ENCODE peak calls at places on chromosomes 2 and 18, in six cellular contexts. G is mesendoderm, E is IMR-90, Z is mesenchymal stem cell, K is H1, Y is trophoblast cell. F is an unnamed sample.

GRCh38 chr2:67037655-67038054 is 359.5 kb upstream of the ETAA1 start:
- DNase-seq in G (no peak), E (no peak), Z (no peak), K (no peak), Y (no peak), F (no peak)

GRCh38 chr18:50748243-50749229 is 71.3 kb downstream of the MRO start:
- DNase-seq in G (peak; percentile 89), E (no peak), Z (no peak), K (peak; percentile 49), Y (no peak), F (peak; percentile 56)

GRCh38 chr18:22314406-22314805 is 103.3 kb downstream of the CTAGE1 start:
- DNase-seq in G (peak; percentile 51), E (peak; percentile 97), Z (peak; percentile 88), K (no peak), Y (no peak), F (no peak)

GRCh38 chr2:10508038-10508437 is 59.9 kb upstream of the ODC1 start:
- DNase-seq in G (no peak), E (no peak), Z (no peak), K (no peak), Y (no peak), F (no peak)

GRCh38 chr2:27809761-27810241 is 38.3 kb downstream of the MRPL33 start:
- DNase-seq in G (no peak), E (peak; percentile 93), Z (peak; percentile 37), K (no peak), Y (no peak), F (no peak)

GRCh38 chr2:69514406-69514805 is 77.2 kb upstream of the NFU1 start:
- DNase-seq in G (peak; percentile 79), E (peak; percentile 89), Z (peak; percentile 92), K (no peak), Y (peak; percentile 72), F (peak; percentile 32)

GRCh38 chr2:235521844-235522243 is 28.0 kb downstream of the AGAP1 start:
- DNase-seq in G (no peak), E (no peak), Z (no peak), K (no peak), Y (no peak), F (no peak)

GRCh38 chr2:181823405-181823804 is 68.1 kb upstream of the ITPRID2 start:
- DNase-seq in G (no peak), E (peak; percentile 18), Z (no peak), K (no peak), Y (no peak), F (no peak)

GRCh38 chr2:38155-38554 is 8.2 kb downstream of the FAM110C start:
- DNase-seq in G (peak; percentile 23), E (no peak), Z (no peak), K (no peak), Y (no peak), F (no peak)

GRCh38 chr2:175126661-175127060 is 41.3 kb downstream of the ATF2 start:
- DNase-seq in G (no peak), E (no peak), Z (no peak), K (no peak), Y (no peak), F (no peak)

GRCh38 chr2:26934985-26935384 is 35.5 kb upstream of the MAPRE3 start:
- DNase-seq in G (no peak), E (no peak), Z (no peak), K (no peak), Y (no peak), F (no peak)

GRCh38 chr2:70403267-70404053 is 101.6 kb upstream of the FAM136A start:
- DNase-seq in G (peak; percentile 25), E (no peak), Z (no peak), K (no peak), Y (no peak), F (no peak)

GRCh38 chr2:56369316-56369715 is 185.5 kb downstream of the CCDC85A start:
- DNase-seq in G (peak; percentile 16), E (no peak), Z (peak; percentile 27), K (no peak), Y (no peak), F (no peak)

GRCh38 chr2:37887286-37887685 is 37.8 kb upstream of the RMDN2 start:
- DNase-seq in G (no peak), E (no peak), Z (no peak), K (no peak), Y (no peak), F (no peak)

GRCh38 chr18:77178559-77178958 is 46.0 kb upstream of the MBP start:
- DNase-seq in G (no peak), E (peak; percentile 27), Z (peak; percentile 3), K (no peak), Y (peak; percentile 19), F (no peak)

GRCh38 chr2:192288290-192288689 is 93.6 kb upstream of the TMEFF2 start:
- DNase-seq in G (no peak), E (no peak), Z (no peak), K (no peak), Y (no peak), F (peak; percentile 17)

GRCh38 chr2:68994864-68995263 is 18.1 kb upstream of the ANTXR1 start:
- DNase-seq in G (peak; percentile 51), E (peak; percentile 33), Z (no peak), K (no peak), Y (peak; percentile 44), F (no peak)

GRCh38 chr2:212975333-212975732 is 176.1 kb downstream of the IKZF2 start:
- DNase-seq in G (no peak), E (no peak), Z (no peak), K (no peak), Y (no peak), F (no peak)

GRCh38 chr2:48551548-48551947 is 21.6 kb downstream of the STON1 start:
- DNase-seq in G (no peak), E (peak; percentile 40), Z (no peak), K (no peak), Y (no peak), F (no peak)

GRCh38 chr2:18067980-18068379 is 189.5 kb downstream of the KCNS3 start:
- DNase-seq in G (peak; percentile 43), E (no peak), Z (no peak), K (peak; percentile 45), Y (no peak), F (no peak)

GRCh38 chr2:222174450-222174849 is 124.3 kb downstream of the PAX3 start:
- DNase-seq in G (peak; percentile 56), E (no peak), Z (no peak), K (no peak), Y (no peak), F (no peak)

GRCh38 chr2:86274918-86275275 is 62.5 kb downstream of the REEP1 start:
- DNase-seq in G (no peak), E (peak; percentile 15), Z (peak; percentile 22), K (no peak), Y (peak; percentile 79), F (no peak)

GRCh38 chr2:228417966-228418365 is 236.5 kb upstream of the SPHKAP start:
- DNase-seq in G (no peak), E (no peak), Z (no peak), K (no peak), Y (no peak), F (no peak)

GRCh38 chr2:198347349-198347748 is 543.0 kb downstream of the PLCL1 start:
- DNase-seq in G (peak; percentile 6), E (no peak), Z (no peak), K (no peak), Y (no peak), F (no peak)

GRCh38 chr2:171600126-171600525 is 77.9 kb downstream of the CYBRD1 start:
- DNase-seq in G (no peak), E (no peak), Z (no peak), K (no peak), Y (no peak), F (no peak)

GRCh38 chr2:216866515-216867095 is 6.7 kb upstream of the TNP1 start:
- DNase-seq in G (no peak), E (no peak), Z (no peak), K (no peak), Y (no peak), F (no peak)

GRCh38 chr2:148273158-148273691 is 252.3 kb downstream of the MBD5 start:
- DNase-seq in G (peak; percentile 31), E (peak; percentile 53), Z (peak; percentile 43), K (no peak), Y (peak; percentile 8), F (no peak)

DNA sequence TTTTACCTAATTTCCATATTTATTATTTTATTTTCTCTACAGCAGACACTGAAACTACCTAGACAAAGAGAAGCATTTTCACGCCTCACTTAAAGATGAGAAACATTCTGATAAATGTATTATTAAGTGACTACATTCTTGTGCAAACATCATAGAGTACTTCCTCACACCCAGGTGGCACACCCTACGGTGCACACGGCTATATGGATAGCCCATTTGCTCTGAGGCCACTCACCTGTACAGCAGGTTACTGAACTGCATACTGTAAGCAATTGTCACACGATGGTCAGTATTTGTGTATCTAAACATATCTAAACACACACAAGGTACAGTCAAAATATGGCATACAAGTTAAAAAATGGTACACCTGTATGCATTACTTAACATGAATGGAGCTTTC is 481.4 kb downstream of the CMPK2 start:
- DNase-seq in G (no peak), E (no peak), Z (no peak), K (no peak), Y (no peak), F (no peak)
- H3K79me1 ChIP-seq in G (no peaks in the 10 kb centered on the region), E (no peaks in the 10 kb centered on the region), Z (no peaks in the 10 kb centered on the region), K (no peaks in the 10 kb centered on the region), Y (no peaks in the 10 kb centered on the region), F (no peaks in the 10 kb centered on the region)

GRCh38 chr2:211654211-211654780 is 884.3 kb downstream of the ERBB4 start:
- DNase-seq in G (no peak), E (no peak), Z (no peak), K (no peak), Y (no peak), F (no peak)
- H3K4me3 ChIP-seq in G (no peak overlapping the region), E (no peak overlapping the region), Z (no peak overlapping the region), K (no peak overlapping the region), Y (no peak overlapping the region), F (no peak overlapping the region)

GRCh38 chr2:8239402-8240127 is 442.3 kb upstream of the ID2 start:
- DNase-seq in G (peak; percentile 33), E (peak; percentile 6), Z (peak; percentile 36), K (no peak), Y (no peak), F (no peak)

GRCh38 chr2:8242734-8243133 is 439.1 kb upstream of the ID2 start:
- DNase-seq in G (no peak), E (peak; percentile 53), Z (no peak), K (no peak), Y (no peak), F (no peak)

GRCh38 chr2:8243748-8244147 is 438.1 kb upstream of the ID2 start:
- DNase-seq in G (no peak), E (no peak), Z (no peak), K (no peak), Y (no peak), F (no peak)

GRCh38 chr2:8238521-8239230 is 443.2 kb upstream of the ID2 start:
- DNase-seq in G (no peak), E (no peak), Z (no peak), K (no peak), Y (no peak), F (no peak)

GRCh38 chr2:8241317-8241716 is 440.5 kb upstream of the ID2 start:
- DNase-seq in G (no peak), E (no peak), Z (no peak), K (no peak), Y (no peak), F (no peak)
- H3K18ac ChIP-seq in G (no peak overlapping the region), E (no peak overlapping the region), Z (no peak overlapping the region), K (no peak overlapping the region), Y (no peak overlapping the region), F (peak overlapping the region; percentile 0)

DNA sequence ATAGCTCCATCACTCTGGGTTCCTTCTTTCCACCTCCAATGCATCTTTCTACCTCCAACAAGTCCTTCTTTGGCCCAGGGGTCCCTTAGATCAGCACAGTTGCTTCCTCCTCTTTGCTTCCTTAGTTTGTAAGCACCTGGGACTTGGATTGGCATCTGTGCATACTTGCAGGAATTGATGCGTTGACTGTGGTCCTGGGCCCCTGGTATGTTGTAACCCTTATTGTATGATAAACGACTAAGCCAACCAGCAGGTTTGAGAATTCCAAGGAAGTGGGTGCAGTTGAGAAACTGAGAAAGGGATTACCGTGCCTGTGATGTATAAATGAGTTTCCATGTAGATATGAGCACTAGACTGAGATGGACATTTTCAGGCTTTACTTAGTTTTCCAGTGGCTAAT is 55.9 kb downstream of the ARHGAP28 start:
- DNase-seq in G (peak; percentile 70), E (no peak), Z (no peak), K (no peak), Y (no peak), F (no peak)
- H3K79me1 ChIP-seq in G (no peaks in the 10 kb centered on the region), E (no peaks in the 10 kb centered on the region), Z (peaks cover 4% of the 10 kb centered on the region), K (no peaks in the 10 kb centered on the region), Y (peaks cover 24% of the 10 kb centered on the region), F (no peaks in the 10 kb centered on the region)